ENCODE peak calls at places on chromosomes 5 and 9, in nine cellular contexts. One of them, this sample, is unnamed.

GRCh38 chr9:14677872-14678271 is 15.4 kb downstream of the ZDHHC21 start:
- DNase-seq in left ventricle myocardium inferior: no peak
- DNase-seq in pancreas: no peak
- DNase-seq in cardiac fibroblast: no peak
- DNase-seq in epithelial cell of esophagus: no peak
- DNase-seq in fibroblast of mammary gland: no peak
- DNase-seq in GM06990: no peak
- DNase-seq in heart right ventricle: no peak
- DNase-seq in lower leg skin: no peak
- DNase-seq in this sample: no peak

GRCh38 chr9:134165357-134166315 is 1.3 kb upstream of the RNU6ATAC start:
- DNase-seq in GM06990: peak
- DNase-seq in pancreas: peak
- DNase-seq in cardiac fibroblast: peak
- DNase-seq in fibroblast of mammary gland: peak
- DNase-seq in epithelial cell of esophagus: peak
- DNase-seq in lower leg skin: peak
- DNase-seq in heart right ventricle: no peak
- DNase-seq in left ventricle myocardium inferior: no peak
- DNase-seq in this sample: peak

GRCh38 chr9:131095666-131096489 is 453 bp upstream of the AIF1L start:
- DNase-seq in cardiac fibroblast: peak
- DNase-seq in pancreas: no peak
- DNase-seq in heart right ventricle: peak
- DNase-seq in lower leg skin: no peak
- DNase-seq in left ventricle myocardium inferior: no peak
- DNase-seq in epithelial cell of esophagus: no peak
- DNase-seq in fibroblast of mammary gland: no peak
- DNase-seq in GM06990: no peak
- DNase-seq in this sample: peak

GRCh38 chr9:117541192-117541591 is 126.3 kb upstream of the ASTN2 start:
- DNase-seq in GM06990: no peak
- DNase-seq in pancreas: no peak
- DNase-seq in heart right ventricle: no peak
- DNase-seq in epithelial cell of esophagus: no peak
- DNase-seq in fibroblast of mammary gland: no peak
- DNase-seq in lower leg skin: no peak
- DNase-seq in left ventricle myocardium inferior: no peak
- DNase-seq in cardiac fibroblast: no peak
- DNase-seq in this sample: no peak

GRCh38 chr9:81562221-81563019 is 126.9 kb downstream of the TLE1 start:
- DNase-seq in fibroblast of mammary gland: peak
- DNase-seq in epithelial cell of esophagus: peak
- DNase-seq in cardiac fibroblast: peak
- DNase-seq in lower leg skin: peak
- DNase-seq in heart right ventricle: peak
- DNase-seq in GM06990: no peak
- DNase-seq in left ventricle myocardium inferior: peak
- DNase-seq in pancreas: peak
- DNase-seq in this sample: peak

GRCh38 chr5:16704945-16705344 is 88.1 kb upstream of the RETREG1 start:
- DNase-seq in left ventricle myocardium inferior: no peak
- DNase-seq in heart right ventricle: no peak
- DNase-seq in pancreas: no peak
- DNase-seq in epithelial cell of esophagus: no peak
- DNase-seq in GM06990: no peak
- DNase-seq in fibroblast of mammary gland: no peak
- DNase-seq in lower leg skin: no peak
- DNase-seq in cardiac fibroblast: no peak
- DNase-seq in this sample: no peak

GRCh38 chr5:5165541-5166002 is 25.4 kb downstream of the ADAMTS16 start:
- DNase-seq in lower leg skin: no peak
- DNase-seq in cardiac fibroblast: no peak
- DNase-seq in fibroblast of mammary gland: peak
- DNase-seq in left ventricle myocardium inferior: no peak
- DNase-seq in GM06990: no peak
- DNase-seq in pancreas: no peak
- DNase-seq in heart right ventricle: no peak
- DNase-seq in epithelial cell of esophagus: no peak
- DNase-seq in this sample: peak

GRCh38 chr9:95197692-95198271 is 119.7 kb downstream of the FANCC start:
- DNase-seq in pancreas: no peak
- DNase-seq in left ventricle myocardium inferior: no peak
- DNase-seq in fibroblast of mammary gland: peak
- DNase-seq in cardiac fibroblast: peak
- DNase-seq in lower leg skin: no peak
- DNase-seq in epithelial cell of esophagus: peak
- DNase-seq in heart right ventricle: no peak
- DNase-seq in GM06990: no peak
- DNase-seq in this sample: peak

GRCh38 chr9:79447308-79447605 is 124.5 kb upstream of the TLE4 start:
- DNase-seq in pancreas: no peak
- DNase-seq in fibroblast of mammary gland: no peak
- DNase-seq in cardiac fibroblast: no peak
- DNase-seq in epithelial cell of esophagus: no peak
- DNase-seq in lower leg skin: no peak
- DNase-seq in heart right ventricle: no peak
- DNase-seq in left ventricle myocardium inferior: no peak
- DNase-seq in GM06990: no peak
- DNase-seq in this sample: no peak

GRCh38 chr9:123392802-123393201 is 36.8 kb downstream of the CRB2 start:
- DNase-seq in left ventricle myocardium inferior: no peak
- DNase-seq in heart right ventricle: no peak
- DNase-seq in pancreas: no peak
- DNase-seq in fibroblast of mammary gland: no peak
- DNase-seq in cardiac fibroblast: no peak
- DNase-seq in lower leg skin: no peak
- DNase-seq in GM06990: no peak
- DNase-seq in epithelial cell of esophagus: no peak
- DNase-seq in this sample: no peak

GRCh38 chr5:167255931-167256330 is 1035.5 kb upstream of the WWC1 start:
- DNase-seq in heart right ventricle: no peak
- DNase-seq in pancreas: no peak
- DNase-seq in lower leg skin: no peak
- DNase-seq in epithelial cell of esophagus: peak
- DNase-seq in cardiac fibroblast: no peak
- DNase-seq in GM06990: no peak
- DNase-seq in left ventricle myocardium inferior: no peak
- DNase-seq in fibroblast of mammary gland: no peak
- DNase-seq in this sample: no peak

GRCh38 chr9:18438300-18438925 is 35.5 kb upstream of the ADAMTSL1 start:
- DNase-seq in cardiac fibroblast: peak
- DNase-seq in GM06990: no peak
- DNase-seq in fibroblast of mammary gland: peak
- DNase-seq in pancreas: peak
- DNase-seq in lower leg skin: peak
- DNase-seq in heart right ventricle: peak
- DNase-seq in epithelial cell of esophagus: peak
- DNase-seq in left ventricle myocardium inferior: peak
- DNase-seq in this sample: no peak

GRCh38 chr5:133322743-133323142 is 270.9 kb downstream of the HSPA4 start:
- DNase-seq in pancreas: no peak
- DNase-seq in left ventricle myocardium inferior: no peak
- DNase-seq in epithelial cell of esophagus: no peak
- DNase-seq in heart right ventricle: no peak
- DNase-seq in lower leg skin: no peak
- DNase-seq in fibroblast of mammary gland: no peak
- DNase-seq in GM06990: no peak
- DNase-seq in cardiac fibroblast: no peak
- DNase-seq in this sample: no peak

GRCh38 chr5:133323464-133323863 is 271.7 kb downstream of the HSPA4 start:
- DNase-seq in fibroblast of mammary gland: no peak
- DNase-seq in GM06990: no peak
- DNase-seq in pancreas: peak
- DNase-seq in lower leg skin: no peak
- DNase-seq in heart right ventricle: peak
- DNase-seq in cardiac fibroblast: no peak
- DNase-seq in epithelial cell of esophagus: no peak
- DNase-seq in left ventricle myocardium inferior: no peak
- DNase-seq in this sample: no peak

GRCh38 chr5:133321833-133322420 is 270.1 kb downstream of the HSPA4 start:
- DNase-seq in pancreas: no peak
- DNase-seq in GM06990: peak
- DNase-seq in fibroblast of mammary gland: no peak
- DNase-seq in heart right ventricle: no peak
- DNase-seq in cardiac fibroblast: no peak
- DNase-seq in left ventricle myocardium inferior: no peak
- DNase-seq in lower leg skin: no peak
- DNase-seq in epithelial cell of esophagus: no peak
- DNase-seq in this sample: no peak

GRCh38 chr5:133319905-133320520 is 268.2 kb downstream of the HSPA4 start:
- DNase-seq in heart right ventricle: no peak
- DNase-seq in lower leg skin: no peak
- DNase-seq in left ventricle myocardium inferior: no peak
- DNase-seq in epithelial cell of esophagus: peak
- DNase-seq in pancreas: no peak
- DNase-seq in fibroblast of mammary gland: no peak
- DNase-seq in cardiac fibroblast: no peak
- DNase-seq in GM06990: no peak
- DNase-seq in this sample: peak

DNA sequence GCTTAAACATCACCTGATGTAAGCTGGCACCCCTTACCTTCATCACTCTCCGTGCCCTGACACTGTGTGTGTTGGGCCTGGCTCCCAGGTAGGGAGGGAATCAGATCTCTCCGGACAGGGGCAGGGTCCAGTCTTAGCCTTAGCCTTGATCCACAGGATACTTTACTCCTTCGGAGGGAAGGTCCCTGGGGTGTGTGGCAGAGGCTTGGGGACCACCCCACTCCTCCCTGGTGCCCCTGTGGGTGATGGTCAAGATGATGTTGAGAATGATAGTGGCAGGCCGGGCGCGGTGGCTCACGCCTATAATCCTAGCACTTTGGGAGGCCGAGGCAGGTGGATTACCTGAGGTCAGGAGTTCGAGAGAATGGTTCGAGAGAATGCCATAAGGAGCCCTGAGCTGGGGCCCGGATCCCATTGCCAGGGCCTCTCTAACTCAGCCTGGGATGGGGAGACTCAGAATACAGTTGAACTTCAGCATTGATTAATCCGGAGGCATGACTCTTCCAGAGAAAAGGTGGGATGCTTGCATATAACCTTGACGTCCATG is 269.5 kb downstream of the HSPA4 start:
- DNase-seq in GM06990: no peak
- DNase-seq in fibroblast of mammary gland: no peak
- DNase-seq in left ventricle myocardium inferior: no peak
- DNase-seq in epithelial cell of esophagus: no peak
- DNase-seq in cardiac fibroblast: no peak
- DNase-seq in pancreas: no peak
- DNase-seq in heart right ventricle: no peak
- DNase-seq in lower leg skin: no peak
- DNase-seq in this sample: no peak
- TF ChIP-seq CTCF in GM06990: no peak
- TF ChIP-seq CTCF in fibroblast of mammary gland: no peak
- TF ChIP-seq CTCF in left ventricle myocardium inferior: no peak
- TF ChIP-seq CTCF in epithelial cell of esophagus: no peak
- TF ChIP-seq CTCF in cardiac fibroblast: no peak
- TF ChIP-seq CTCF in pancreas: no peak
- TF ChIP-seq CTCF in heart right ventricle: no peak
- TF ChIP-seq CTCF in lower leg skin: no peak
- TF ChIP-seq CTCF in this sample: no peak

GRCh38 chr9:99139868-99140267 is 35.0 kb downstream of the TGFBR1 start:
- DNase-seq in left ventricle myocardium inferior: no peak
- DNase-seq in cardiac fibroblast: no peak
- DNase-seq in epithelial cell of esophagus: no peak
- DNase-seq in pancreas: no peak
- DNase-seq in heart right ventricle: no peak
- DNase-seq in GM06990: no peak
- DNase-seq in fibroblast of mammary gland: no peak
- DNase-seq in lower leg skin: no peak
- DNase-seq in this sample: no peak
- TF ChIP-seq CTCF in left ventricle myocardium inferior: no peak
- TF ChIP-seq CTCF in cardiac fibroblast: no peak
- TF ChIP-seq CTCF in epithelial cell of esophagus: no peak
- TF ChIP-seq CTCF in pancreas: no peak
- TF ChIP-seq CTCF in heart right ventricle: no peak
- TF ChIP-seq CTCF in GM06990: no peak
- TF ChIP-seq CTCF in fibroblast of mammary gland: no peak
- TF ChIP-seq CTCF in lower leg skin: no peak
- TF ChIP-seq CTCF in this sample: no peak

DNA sequence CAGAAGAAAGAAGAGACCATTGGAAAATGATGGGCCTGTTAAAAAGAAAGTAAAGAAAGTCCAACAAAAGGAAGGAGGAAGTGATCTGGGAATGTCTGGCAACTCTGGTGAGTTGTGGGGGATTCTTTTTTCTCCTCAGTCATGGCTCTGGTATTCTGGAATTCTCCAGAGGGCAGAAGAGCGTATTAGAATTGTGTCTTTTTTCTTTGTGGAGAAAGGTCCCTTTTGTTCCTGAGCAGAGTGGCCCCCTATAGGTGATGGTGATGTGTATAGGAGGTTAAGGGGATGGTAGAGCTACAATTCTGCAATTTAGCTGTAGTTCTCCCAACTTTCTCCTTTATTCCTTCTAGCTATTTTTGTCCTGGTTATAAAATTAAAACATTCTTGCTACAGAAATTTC is 1.6 kb upstream of the DHFR start:
- DNase-seq in cardiac fibroblast: no peak
- DNase-seq in fibroblast of mammary gland: peak
- DNase-seq in epithelial cell of esophagus: no peak
- DNase-seq in left ventricle myocardium inferior: no peak
- DNase-seq in GM06990: no peak
- DNase-seq in lower leg skin: no peak
- DNase-seq in pancreas: no peak
- DNase-seq in heart right ventricle: no peak
- DNase-seq in this sample: no peak
- TF ChIP-seq CTCF in cardiac fibroblast: no peak
- TF ChIP-seq CTCF in fibroblast of mammary gland: peak
- TF ChIP-seq CTCF in epithelial cell of esophagus: no peak
- TF ChIP-seq CTCF in left ventricle myocardium inferior: no peak
- TF ChIP-seq CTCF in GM06990: peak
- TF ChIP-seq CTCF in lower leg skin: no peak
- TF ChIP-seq CTCF in pancreas: no peak
- TF ChIP-seq CTCF in heart right ventricle: no peak
- TF ChIP-seq CTCF in this sample: no peak

DNA sequence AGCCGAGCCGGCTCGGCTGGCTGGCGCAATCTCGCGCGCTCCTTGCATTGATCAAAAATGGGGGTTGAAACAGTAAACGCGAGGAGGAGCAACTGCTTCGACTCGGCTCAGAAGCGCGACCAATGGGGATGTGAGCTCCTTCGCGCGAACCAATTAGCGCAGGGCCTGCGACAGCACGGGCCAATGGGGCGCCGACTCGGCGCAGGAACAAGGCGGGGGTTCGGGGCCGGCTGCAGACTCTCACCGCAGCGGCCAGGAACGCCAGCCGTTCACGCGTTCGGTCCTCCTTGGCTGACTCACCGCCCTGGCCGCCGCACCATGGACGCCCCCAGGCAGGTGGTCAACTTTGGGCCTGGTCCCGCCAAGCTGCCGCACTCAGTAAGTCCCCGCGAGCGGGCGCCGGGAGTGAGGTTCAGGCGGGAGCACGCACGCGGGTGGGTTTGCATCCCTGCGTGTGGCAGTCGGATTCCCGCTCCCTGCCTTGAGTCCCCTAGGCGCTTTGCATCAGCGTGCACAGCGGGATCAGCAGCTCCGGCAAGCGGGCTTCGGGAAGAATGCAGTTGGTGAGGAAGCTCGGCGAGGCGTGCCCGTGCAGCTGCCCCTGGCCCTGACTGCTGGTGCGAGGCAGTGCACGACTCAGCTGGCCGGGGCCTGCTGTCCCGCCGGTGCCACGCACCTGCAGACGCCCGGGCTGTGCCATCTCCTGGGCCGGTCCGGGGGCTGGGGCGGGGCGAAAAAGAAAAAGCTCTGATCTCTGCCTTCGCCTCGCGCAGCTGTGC is at the start of gene PSAT1:
- DNase-seq in epithelial cell of esophagus: peak
- DNase-seq in fibroblast of mammary gland: peak
- DNase-seq in cardiac fibroblast: peak
- DNase-seq in heart right ventricle: peak
- DNase-seq in pancreas: peak
- DNase-seq in GM06990: peak
- DNase-seq in left ventricle myocardium inferior: peak
- DNase-seq in lower leg skin: peak
- DNase-seq in this sample: peak
- TF ChIP-seq CTCF in epithelial cell of esophagus: no peak
- TF ChIP-seq CTCF in fibroblast of mammary gland: no peak
- TF ChIP-seq CTCF in cardiac fibroblast: no peak
- TF ChIP-seq CTCF in heart right ventricle: no peak
- TF ChIP-seq CTCF in pancreas: no peak
- TF ChIP-seq CTCF in GM06990: no peak
- TF ChIP-seq CTCF in left ventricle myocardium inferior: no peak
- TF ChIP-seq CTCF in lower leg skin: no peak
- TF ChIP-seq CTCF in this sample: no peak

This sample was measured in MCF 10A.